ENCODE peak calls at places on chromosomes 16 and 17, in four cellular contexts. O is A549, Z is Peyer's patch, M is activated B cell treated with CpG ODN at 0.5 μM for 24 hours. W is an unnamed sample.

GRCh38 chr17:19958023-19958422 is 19.6 kb downstream of the AKAP10 start:
- DNase-seq in O (peak), Z (no peak), M (no peak), W (no peak)

GRCh38 chr17:20299013-20299412 is 168.3 kb downstream of the LGALS9B start:
- DNase-seq in O (no peak), Z (no peak), M (no peak), W (no peak)

GRCh38 chr17:6641374-6641818 is 536 bp downstream of the TXNDC17 start:
- DNase-seq in O (no peak), Z (no peak), M (no peak), W (no peak)

GRCh38 chr16:55542459-55543082 is 23.9 kb upstream of the CAPNS2 start:
- DNase-seq in O (no peak), Z (no peak), M (no peak), W (no peak)

GRCh38 chr17:40498281-40499084 is 2.9 kb downstream of the TNS4 start:
- DNase-seq in O (no peak), Z (no peak), M (no peak), W (no peak)

GRCh38 chr17:74094651-74095050 is 108.8 kb upstream of the RPL38 start:
- DNase-seq in O (no peak), Z (no peak), M (no peak), W (no peak)

GRCh38 chr17:66942453-66943264 is 21.8 kb upstream of the CACNG4 start:
- DNase-seq in O (no peak), Z (no peak), M (no peak), W (no peak)

GRCh38 chr17:16924701-16925440 is 47.0 kb downstream of the TNFRSF13B start:
- DNase-seq in O (no peak), Z (no peak), M (no peak), W (no peak)

GRCh38 chr17:79623786-79624657 is 13.2 kb upstream of the RBFOX3 start:
- DNase-seq in O (no peak), Z (no peak), M (no peak), W (no peak)

GRCh38 chr16:75265911-75266701 is 14.7 kb upstream of the BCAR1 start:
- DNase-seq in O (peak), Z (no peak), M (peak), W (peak)

GRCh38 chr17:2853111-2853721 is 57.0 kb downstream of the RAP1GAP2 start:
- DNase-seq in O (peak), Z (no peak), M (peak), W (no peak)

GRCh38 chr17:67386965-67387551 is 10.0 kb downstream of the PITPNC1 start:
- DNase-seq in O (peak), Z (no peak), M (no peak), W (peak)

GRCh38 chr17:78940241-78940640 is 15.1 kb upstream of the TIMP2 start:
- DNase-seq in O (no peak), Z (no peak), M (no peak), W (no peak)

GRCh38 chr16:69859105-69859969 is 91.8 kb upstream of the CLEC18A start:
- DNase-seq in O (peak), Z (no peak), M (no peak), W (no peak)

GRCh38 chr16:27127293-27127692 is 60.6 kb downstream of the C16orf82 start:
- DNase-seq in O (no peak), Z (no peak), M (no peak), W (no peak)

GRCh38 chr17:81566461-81567126 is 14.4 kb upstream of the FAAP100 start:
- DNase-seq in O (peak), Z (no peak), M (no peak), W (no peak)

GRCh38 chr17:29251969-29252866 is 5.6 kb downstream of the CRYBA1 start:
- DNase-seq in O (peak), Z (no peak), M (no peak), W (no peak)

GRCh38 chr16:81397058-81397878 is 47.3 kb upstream of the CMIP start:
- DNase-seq in O (no peak), Z (no peak), M (no peak), W (no peak)

GRCh38 chr16:12462690-12463646 is 340.7 kb downstream of the CPPED1 start:
- DNase-seq in O (no peak), Z (no peak), M (no peak), W (no peak)

GRCh38 chr17:72125226-72125651 is 4.4 kb downstream of the SOX9 start:
- DNase-seq in O (no peak), Z (no peak), M (no peak), W (no peak)

GRCh38 chr16:80990577-80990976 is 16.1 kb downstream of the CMC2 start:
- DNase-seq in O (no peak), Z (no peak), M (no peak), W (no peak)

GRCh38 chr16:56513972-56514371 is 5.9 kb downstream of the BBS2 start:
- DNase-seq in O (peak), Z (peak), M (no peak), W (no peak)

GRCh38 chr17:79131274-79131635 is 56.6 kb downstream of the ENGASE start:
- DNase-seq in O (no peak), Z (no peak), M (no peak), W (no peak)

GRCh38 chr16:90019543-90020259 is 445 bp upstream of the DBNDD1 start:
- DNase-seq in O (peak), Z (peak), M (peak), W (peak)
- TF ChIP-seq CTCF in O (peak), Z (no peak), M (no peak), W (peak)

DNA sequence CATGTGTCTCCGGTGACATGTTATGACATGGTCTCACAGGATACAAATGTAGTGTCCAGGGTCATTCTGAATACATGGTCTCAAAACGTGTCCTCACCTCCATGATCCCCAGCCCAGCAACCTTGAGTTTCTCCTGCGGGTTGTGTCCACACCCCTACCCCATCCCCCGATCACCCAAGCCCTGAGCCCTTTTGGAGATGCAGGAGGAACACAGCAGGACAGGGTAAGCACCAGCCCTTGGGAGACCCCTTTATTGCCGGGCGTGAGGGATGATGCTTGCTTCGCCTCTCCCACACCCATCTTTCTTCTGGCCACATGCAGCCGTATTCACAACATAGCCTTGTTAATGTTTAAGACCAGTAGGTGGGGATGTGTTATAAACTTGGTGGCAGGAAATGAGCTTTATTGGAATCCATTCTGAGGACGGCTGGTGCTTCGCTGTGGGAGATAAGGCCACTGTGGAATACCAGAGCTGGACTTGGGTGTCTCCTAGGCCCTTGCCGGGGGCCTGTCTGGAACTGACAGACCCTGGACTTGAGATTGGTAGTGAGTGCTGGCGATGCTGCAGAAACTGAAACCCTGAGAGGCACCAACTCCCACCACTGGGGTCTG is 5.5 kb downstream of the TMEM132E start:
- DNase-seq in O (peak), Z (no peak), M (no peak), W (no peak)
- TF ChIP-seq CTCF in O (peak), Z (no peak), M (no peak), W (no peak)

GRCh38 chr16:23016372-23016771 is 132.9 kb downstream of the USP31 start:
- DNase-seq in O (no peak), Z (no peak), M (no peak), W (no peak)

GRCh38 chr16:23009075-23009474 is 140.2 kb downstream of the USP31 start:
- DNase-seq in O (no peak), Z (no peak), M (no peak), W (no peak)

GRCh38 chr16:23015580-23015979 is 133.7 kb downstream of the USP31 start:
- DNase-seq in O (no peak), Z (no peak), M (no peak), W (no peak)

GRCh38 chr16:23014592-23014991 is 134.7 kb downstream of the USP31 start:
- DNase-seq in O (no peak), Z (no peak), M (no peak), W (no peak)

DNA sequence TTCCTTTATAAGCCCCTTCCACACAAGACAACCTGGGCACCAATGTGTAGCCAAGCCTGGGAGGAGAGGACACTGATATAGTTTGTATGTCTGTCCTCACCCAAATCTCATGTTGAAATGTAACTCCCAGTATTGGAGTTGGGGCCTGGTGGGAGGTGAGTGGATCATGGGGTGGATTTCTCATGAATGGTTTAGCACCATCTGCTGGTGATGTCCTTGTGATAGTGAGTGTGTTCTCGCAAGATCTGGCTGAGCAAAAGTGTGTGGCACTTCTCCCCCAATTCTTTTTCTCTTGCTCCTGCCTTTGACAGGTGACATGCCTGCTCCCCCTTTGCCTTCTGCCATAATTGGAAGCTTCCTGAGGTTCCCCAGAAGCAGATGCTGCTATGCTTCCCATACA is 135.8 kb downstream of the USP31 start:
- DNase-seq in O (no peak), Z (no peak), M (no peak), W (no peak)
- TF ChIP-seq CTCF in O (peak), Z (no peak), M (no peak), W (peak)

GRCh38 chr17:28173071-28173561 is 130.6 kb downstream of the NLK start:
- DNase-seq in O (no peak), Z (no peak), M (no peak), W (no peak)
- TF ChIP-seq CTCF in O (no peak), Z (no peak), M (no peak), W (no peak)

W was measured in progenitor cell of endocrine pancreas.